ENCODE peak calls at places on chromosomes 11 and 22, in seven cellular contexts. M is HepG2, U is Panc1, E is K562, W is HCT116, X is GM12878, Y is H1. F is an unnamed sample.

GRCh38 chr11:9489366-9489765 is 28.6 kb downstream of the ZNF143 start:
- DNase-seq in M (no peak), U (no peak), E (no peak), W (no peak), X (no peak), Y (no peak), F (no peak)

GRCh38 chr22:29327089-29327764 is 11.7 kb upstream of the RASL10A start:
- DNase-seq in M (no peak), U (no peak), E (no peak), W (no peak), X (no peak), Y (no peak), F (no peak)

GRCh38 chr22:32997295-32997694 is 60.9 kb downstream of the SYN3 start:
- DNase-seq in M (no peak), U (no peak), E (no peak), W (no peak), X (no peak), Y (peak), F (no peak)

GRCh38 chr22:35440129-35440528 is 40.2 kb downstream of the MCM5 start:
- DNase-seq in M (no peak), U (no peak), E (no peak), W (no peak), X (no peak), Y (no peak), F (no peak)

GRCh38 chr22:17384612-17385345 is 15.5 kb downstream of the CECR2 start:
- DNase-seq in M (no peak), U (no peak), E (no peak), W (no peak), X (no peak), Y (no peak), F (no peak)

GRCh38 chr11:64629103-64629502 is 38.1 kb downstream of the SLC22A12 start:
- DNase-seq in M (no peak), U (no peak), E (no peak), W (no peak), X (no peak), Y (no peak), F (no peak)

GRCh38 chr22:29332886-29333496 is 17.5 kb upstream of the RASL10A start:
- DNase-seq in M (no peak), U (no peak), E (no peak), W (no peak), X (no peak), Y (no peak), F (no peak)

GRCh38 chr11:102389253-102389652 is 42.2 kb downstream of the BIRC2 start:
- DNase-seq in M (no peak), U (no peak), E (no peak), W (no peak), X (no peak), Y (no peak), F (no peak)

GRCh38 chr11:64969209-64969608 is 2.7 kb downstream of the MAJIN start:
- DNase-seq in M (no peak), U (peak), E (no peak), W (no peak), X (no peak), Y (no peak), F (no peak)

GRCh38 chr11:1072116-1072820 is 2.4 kb upstream of the MUC2 start:
- DNase-seq in M (no peak), U (no peak), E (peak), W (peak), X (no peak), Y (peak), F (no peak)

GRCh38 chr11:72069787-72070251 is 10.5 kb downstream of the NUMA1 start:
- DNase-seq in M (peak), U (peak), E (no peak), W (peak), X (no peak), Y (no peak), F (no peak)

GRCh38 chr11:135073444-135073843 is 661.4 kb upstream of the B3GAT1 start:
- DNase-seq in M (no peak), U (no peak), E (no peak), W (no peak), X (no peak), Y (no peak), F (no peak)

GRCh38 chr22:22201185-22201924 is 43.2 kb upstream of the VPREB1 start:
- DNase-seq in M (peak), U (no peak), E (peak), W (no peak), X (no peak), Y (peak), F (peak)

GRCh38 chr11:126538071-126538470 is 182.6 kb downstream of the ST3GAL4 start:
- DNase-seq in M (no peak), U (no peak), E (no peak), W (no peak), X (no peak), Y (no peak), F (no peak)

GRCh38 chr11:77322506-77322905 is 21.0 kb upstream of the GDPD4 start:
- DNase-seq in M (no peak), U (no peak), E (no peak), W (no peak), X (no peak), Y (no peak), F (no peak)

GRCh38 chr22:20589614-20590476 is 82.4 kb downstream of the MED15 start:
- DNase-seq in M (no peak), U (no peak), E (no peak), W (no peak), X (no peak), Y (peak), F (no peak)

GRCh38 chr22:29310863-29311339 is 4.5 kb downstream of the GAS2L1 start:
- DNase-seq in M (peak), U (no peak), E (peak), W (peak), X (no peak), Y (peak), F (peak)

GRCh38 chr11:47186937-47187681 is 875 bp upstream of the PACSIN3 start:
- DNase-seq in M (peak), U (peak), E (peak), W (no peak), X (no peak), Y (peak), F (peak)

GRCh38 chr22:21446128-21446826 is 20.9 kb upstream of the TMEM191C start:
- DNase-seq in M (no peak), U (no peak), E (no peak), W (no peak), X (no peak), Y (peak), F (no peak)

GRCh38 chr22:35930933-35931332 is 97.7 kb downstream of the RBFOX2 start:
- DNase-seq in M (peak), U (peak), E (peak), W (peak), X (peak), Y (no peak), F (peak)

GRCh38 chr22:35921777-35922176 is 106.8 kb downstream of the RBFOX2 start:
- DNase-seq in M (peak), U (peak), E (peak), W (peak), X (peak), Y (peak), F (peak)

DNA sequence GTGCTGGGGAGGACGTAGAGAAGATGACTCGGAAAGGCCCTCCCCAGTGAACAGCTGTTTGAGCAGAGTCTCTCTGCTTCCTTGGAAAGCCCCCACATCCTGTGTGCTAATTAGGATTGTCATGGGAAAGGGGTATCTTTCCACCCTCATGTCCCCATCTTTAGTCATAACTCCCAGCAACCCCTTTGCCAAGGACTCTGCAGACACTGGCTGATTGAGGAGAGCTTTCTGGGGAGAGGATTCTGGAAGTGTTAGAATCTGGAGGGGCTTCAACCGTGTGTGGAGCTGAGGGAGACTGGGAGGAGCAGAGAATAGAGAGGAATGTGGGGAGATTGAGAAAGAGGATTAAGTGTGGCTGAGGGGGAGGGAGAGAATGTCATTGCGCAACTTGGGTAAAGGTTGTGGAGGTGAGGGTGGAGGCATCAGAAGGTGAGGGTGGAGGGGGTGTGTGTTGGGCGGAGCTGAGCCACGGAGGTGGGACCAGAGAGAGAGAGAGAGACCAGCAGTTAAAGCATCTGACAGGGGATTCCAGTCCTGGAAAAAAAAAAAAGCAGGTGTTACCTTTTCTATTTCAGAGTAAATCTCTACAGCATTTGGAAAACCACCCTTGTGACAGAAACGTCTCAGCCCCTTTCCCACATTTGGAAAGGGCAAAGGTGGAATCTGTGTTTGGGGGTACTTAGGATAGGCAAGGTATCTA is 2.2 kb downstream of the DTX4 start:
- DNase-seq in M (peak), U (no peak), E (no peak), W (no peak), X (no peak), Y (peak), F (no peak)
- TF ChIP-seq SIN3A in M (no peak), U (no peak), E (no peak), W (no peak), X (no peak), Y (no peak), F (no peak)

GRCh38 chr22:41327124-41327523 is 25.8 kb downstream of the ZC3H7B start:
- DNase-seq in M (no peak), U (no peak), E (no peak), W (no peak), X (no peak), Y (no peak), F (no peak)

GRCh38 chr22:41333806-41334205 is 32.5 kb downstream of the ZC3H7B start:
- DNase-seq in M (no peak), U (no peak), E (no peak), W (no peak), X (no peak), Y (no peak), F (no peak)

GRCh38 chr22:41332217-41332616 is 30.9 kb downstream of the ZC3H7B start:
- DNase-seq in M (no peak), U (no peak), E (no peak), W (no peak), X (no peak), Y (no peak), F (no peak)

GRCh38 chr22:41334215-41334614 is 32.9 kb downstream of the ZC3H7B start:
- DNase-seq in M (no peak), U (no peak), E (no peak), W (no peak), X (no peak), Y (no peak), F (no peak)

GRCh38 chr22:41330169-41330568 is 28.8 kb downstream of the ZC3H7B start:
- DNase-seq in M (no peak), U (no peak), E (no peak), W (no peak), X (no peak), Y (no peak), F (no peak)
- TF ChIP-seq SIN3A in M (no peak), U (no peak), E (no peak), W (no peak), X (no peak), Y (no peak), F (no peak)

GRCh38 chr11:114738954-114739353 is 60.6 kb downstream of the NXPE2 start:
- DNase-seq in M (peak), U (peak), E (peak), W (peak), X (no peak), Y (peak), F (peak)
- TF ChIP-seq SIN3A in M (no peak), U (no peak), E (no peak), W (no peak), X (no peak), Y (no peak), F (no peak)

GRCh38 chr11:93225642-93226041 is 27.9 kb upstream of the SLC36A4 start:
- DNase-seq in M (no peak), U (no peak), E (no peak), W (peak), X (no peak), Y (no peak), F (peak)
- TF ChIP-seq SIN3A in M (no peak), U (no peak), E (no peak), W (no peak), X (no peak), Y (no peak), F (no peak)

DNA sequence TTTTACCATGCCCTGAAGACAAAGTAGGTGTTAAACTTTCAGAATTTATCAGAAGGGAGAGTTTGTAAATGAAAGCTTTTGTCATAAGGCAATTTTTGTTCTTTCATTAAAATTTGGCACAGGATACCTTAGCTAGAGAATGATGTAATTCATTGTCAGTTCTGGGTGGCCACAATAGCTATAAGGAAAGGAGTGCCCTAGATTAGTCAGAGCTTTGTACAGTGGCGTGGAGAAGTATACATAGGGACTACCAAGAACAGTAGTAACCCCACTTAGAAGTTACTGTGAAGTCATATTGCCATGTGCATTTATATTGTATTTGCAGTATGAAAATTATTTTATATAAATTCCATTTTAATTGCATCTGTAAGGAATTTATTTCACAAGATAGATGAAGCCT is 126.3 kb upstream of the CARD18 start:
- DNase-seq in M (no peak), U (no peak), E (no peak), W (no peak), X (no peak), Y (no peak), F (no peak)
- TF ChIP-seq SIN3A in M (no peak), U (no peak), E (no peak), W (no peak), X (no peak), Y (no peak), F (no peak)

DNA sequence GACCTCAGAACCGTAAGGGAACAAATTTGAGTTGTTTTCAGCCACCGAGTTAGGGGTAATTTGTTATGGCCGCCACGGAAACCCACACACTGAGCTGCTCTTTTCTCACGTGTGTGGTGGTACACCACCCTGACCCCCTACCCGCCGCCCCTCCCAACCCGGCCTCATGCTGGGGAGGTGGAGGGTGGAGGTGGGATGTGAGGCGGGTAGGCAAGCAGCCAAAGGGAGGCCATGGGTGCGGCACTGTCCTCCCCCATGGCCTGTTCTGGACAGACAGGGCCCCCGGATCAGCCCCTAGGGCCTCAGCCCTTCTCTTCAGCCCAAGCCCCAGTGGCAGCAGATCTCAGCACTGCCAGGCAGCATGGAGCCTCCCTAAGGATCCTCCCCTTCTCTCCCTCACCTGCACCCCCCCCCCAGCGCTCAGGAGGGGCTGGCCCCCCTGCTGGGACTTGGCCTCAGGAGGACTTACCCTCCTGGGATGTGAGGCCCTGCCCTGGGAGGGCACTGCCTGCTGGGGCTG is 7.9 kb downstream of the PRR5 start:
- DNase-seq in M (no peak), U (no peak), E (peak), W (no peak), X (no peak), Y (no peak), F (no peak)
- TF ChIP-seq SIN3A in M (no peak), U (no peak), E (no peak), W (no peak), X (no peak), Y (no peak), F (no peak)

GRCh38 chr11:20000393-20001134 is 159.7 kb downstream of the DBX1 start:
- DNase-seq in M (peak), U (no peak), E (no peak), W (no peak), X (no peak), Y (peak), F (no peak)
- TF ChIP-seq SIN3A in M (no peak), U (no peak), E (no peak), W (no peak), X (no peak), Y (no peak), F (no peak)

GRCh38 chr11:18731949-18732821 is 6.2 kb upstream of the IGSF22 start:
- DNase-seq in M (no peak), U (peak), E (peak), W (peak), X (peak), Y (peak), F (peak)
- TF ChIP-seq SIN3A in M (no peak), U (no peak), E (no peak), W (no peak), X (no peak), Y (no peak), F (no peak)

DNA sequence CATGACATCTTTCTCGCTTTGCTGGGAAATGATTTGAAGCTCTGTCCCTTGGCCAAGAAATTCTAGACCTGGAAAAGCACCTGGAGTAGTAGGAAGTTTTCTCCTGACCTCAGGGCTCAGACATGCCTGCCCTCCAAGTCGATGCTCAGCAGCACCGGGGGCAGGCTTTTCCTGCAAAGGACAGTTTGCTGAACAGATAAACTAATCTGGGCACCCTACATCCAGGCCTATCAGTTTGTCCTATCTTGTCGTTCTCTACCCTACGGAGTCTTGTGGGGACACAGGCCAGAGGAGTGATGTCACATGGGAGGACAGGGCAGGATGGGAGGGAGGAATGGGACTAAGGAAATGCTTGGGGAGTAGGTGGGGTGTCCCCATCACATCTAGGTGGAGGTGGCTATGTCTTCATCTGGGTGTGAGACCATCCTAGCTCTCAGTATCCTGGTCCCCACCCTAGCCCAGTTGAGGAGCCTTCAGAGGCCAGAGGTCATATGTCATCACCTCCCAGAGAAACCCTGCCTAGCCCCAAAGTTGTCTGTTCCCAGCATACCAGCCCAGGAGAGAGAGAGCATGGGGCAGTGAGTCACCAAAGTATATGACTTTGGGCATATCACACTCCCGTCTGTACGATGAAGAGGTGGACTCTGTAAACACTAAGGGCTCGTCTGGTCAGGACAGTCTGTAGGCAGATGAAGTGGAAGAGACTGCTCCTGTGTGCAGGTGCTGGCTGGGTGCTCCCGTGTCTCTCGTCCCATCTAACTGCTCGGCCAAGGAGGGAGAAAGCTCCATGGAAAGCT is 18.1 kb upstream of the FCHSD2 start:
- DNase-seq in M (no peak), U (no peak), E (no peak), W (no peak), X (no peak), Y (no peak), F (no peak)
- TF ChIP-seq SIN3A in M (no peak), U (no peak), E (no peak), W (no peak), X (no peak), Y (no peak), F (no peak)

GRCh38 chr11:2550606-2550970 is 105.8 kb downstream of the KCNQ1 start:
- DNase-seq in M (no peak), U (no peak), E (no peak), W (no peak), X (no peak), Y (no peak), F (no peak)

GRCh38 chr11:2548596-2548995 is 103.8 kb downstream of the KCNQ1 start:
- DNase-seq in M (no peak), U (no peak), E (no peak), W (no peak), X (no peak), Y (no peak), F (no peak)

GRCh38 chr11:2549876-2550605 is 105.2 kb downstream of the KCNQ1 start:
- DNase-seq in M (no peak), U (no peak), E (no peak), W (no peak), X (no peak), Y (no peak), F (no peak)

GRCh38 chr11:2549080-2549479 is 104.3 kb downstream of the KCNQ1 start:
- DNase-seq in M (no peak), U (no peak), E (no peak), W (no peak), X (no peak), Y (no peak), F (no peak)

DNA sequence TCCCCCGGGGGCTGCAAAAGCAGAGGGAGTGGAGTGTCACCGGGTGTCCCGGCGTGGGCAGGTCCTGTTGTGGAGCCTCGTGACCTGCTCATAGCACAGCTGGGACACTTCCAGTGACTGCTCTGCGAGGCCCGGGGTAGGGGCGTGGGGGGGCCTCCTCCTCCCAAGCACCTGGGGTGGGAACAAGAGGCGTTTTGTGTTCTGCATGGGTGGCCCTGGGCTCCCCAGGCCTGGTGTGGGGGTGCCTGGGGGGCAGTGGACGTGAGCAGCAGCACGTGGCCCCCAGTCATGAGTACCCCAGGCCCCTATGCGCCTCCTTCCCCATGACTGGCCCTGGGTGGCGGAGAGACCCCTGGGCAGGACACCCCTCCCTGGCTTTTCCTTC is 104.7 kb downstream of the KCNQ1 start:
- DNase-seq in M (no peak), U (no peak), E (no peak), W (no peak), X (no peak), Y (no peak), F (no peak)
- TF ChIP-seq SIN3A in M (no peak), U (no peak), E (no peak), W (no peak), X (no peak), Y (no peak), F (no peak)